ENCODE peak calls at places on chromosome 1, in four cellular contexts. Q, M, Y and C are unnamed samples. For H3K4me1, the result is how much of the 10 kb centered on the place peaks cover.

GRCh38 chr1:6646499-6647148 is 22.0 kb downstream of the THAP3 start:
- DNase-seq in Q (no peak), M (peak), Y (no peak), C (no peak)

GRCh38 chr1:180170569-180170968 is 15.9 kb downstream of the QSOX1 start:
- DNase-seq in Q (no peak), M (no peak), Y (no peak), C (peak)

GRCh38 chr1:22749503-22749902 is 38.9 kb downstream of the EPHB2 start:
- DNase-seq in Q (no peak), M (no peak), Y (no peak), C (no peak)

GRCh38 chr1:44672254-44672955 is 1.9 kb downstream of the TMEM53 start:
- DNase-seq in Q (peak), M (no peak), Y (no peak), C (no peak)

GRCh38 chr1:159188375-159188788 is 16.3 kb upstream of the ACKR1 start:
- DNase-seq in Q (peak), M (no peak), Y (peak), C (peak)

GRCh38 chr1:203075249-203076030 is 10.4 kb downstream of the MYOG start:
- DNase-seq in Q (peak), M (no peak), Y (no peak), C (peak)

GRCh38 chr1:201181323-201181722 is 9.3 kb upstream of the IGFN1 start:
- DNase-seq in Q (no peak), M (no peak), Y (no peak), C (no peak)

GRCh38 chr1:85463666-85464496 is 1.1 kb downstream of the DDAH1 start:
- DNase-seq in Q (no peak), M (peak), Y (no peak), C (no peak)

GRCh38 chr1:84780000-84780716 is 89.9 kb upstream of the SSX2IP start:
- DNase-seq in Q (no peak), M (no peak), Y (no peak), C (peak)

GRCh38 chr1:209881271-209882018 is 53.7 kb downstream of the UTP25 start:
- DNase-seq in Q (no peak), M (no peak), Y (no peak), C (no peak)

GRCh38 chr1:5338466-5338865 is 653.8 kb downstream of the NPHP4 start:
- DNase-seq in Q (no peak), M (no peak), Y (no peak), C (no peak)

GRCh38 chr1:114435088-114435715 is 75.8 kb downstream of the TRIM33 start:
- DNase-seq in Q (no peak), M (no peak), Y (no peak), C (no peak)

GRCh38 chr1:248618878-248619277 is 16.0 kb downstream of the OR2T11 start:
- DNase-seq in Q (no peak), M (peak), Y (no peak), C (no peak)

GRCh38 chr1:150954708-150955107 is 19.9 kb downstream of the CERS2 start:
- DNase-seq in Q (peak), M (no peak), Y (no peak), C (no peak)

GRCh38 chr1:42927920-42928505 is 30.7 kb downstream of the SLC2A1 start:
- DNase-seq in Q (no peak), M (no peak), Y (no peak), C (no peak)

GRCh38 chr1:215402147-215402546 is 165.0 kb upstream of the KCTD3 start:
- DNase-seq in Q (no peak), M (no peak), Y (no peak), C (no peak)

GRCh38 chr1:72000809-72001208 is 281.5 kb downstream of the NEGR1 start:
- DNase-seq in Q (no peak), M (no peak), Y (no peak), C (no peak)

GRCh38 chr1:111967067-111967690 is 22.3 kb downstream of the KCND3 start:
- DNase-seq in Q (peak), M (no peak), Y (no peak), C (no peak)

GRCh38 chr1:114270255-114271117 is 116.8 kb upstream of the SYT6 start:
- DNase-seq in Q (no peak), M (no peak), Y (no peak), C (no peak)

GRCh38 chr1:186762653-186763052 is 66.1 kb upstream of the PLA2G4A start:
- DNase-seq in Q (no peak), M (no peak), Y (no peak), C (no peak)

GRCh38 chr1:74271503-74271902 is 36.3 kb downstream of the TNNI3K start:
- DNase-seq in Q (no peak), M (no peak), Y (no peak), C (no peak)

GRCh38 chr1:27887215-27888035 is 15.1 kb downstream of the THEMIS2 start:
- DNase-seq in Q (peak), M (no peak), Y (no peak), C (peak)

GRCh38 chr1:206002160-206002559 is 1.0 kb downstream of the RAB7B start:
- DNase-seq in Q (no peak), M (no peak), Y (peak), C (no peak)

GRCh38 chr1:42747125-42747524 is 7.1 kb upstream of the CLDN19 start:
- DNase-seq in Q (peak), M (peak), Y (peak), C (no peak)

GRCh38 chr1:223820976-223821375 is 24.8 kb downstream of the TP53BP2 start:
- DNase-seq in Q (no peak), M (no peak), Y (no peak), C (no peak)

GRCh38 chr1:31714442-31715096 is 10.8 kb upstream of the COL16A1 start:
- DNase-seq in Q (peak), M (peak), Y (peak), C (peak)

GRCh38 chr1:204409878-204410763 is 1.5 kb downstream of the PPP1R15B start:
- DNase-seq in Q (no peak), M (no peak), Y (no peak), C (no peak)

GRCh38 chr1:82485591-82486369 is 685.0 kb downstream of the ADGRL2 start:
- DNase-seq in Q (no peak), M (no peak), Y (peak), C (peak)

GRCh38 chr1:228508253-228508652 is 21.1 kb downstream of the RNF187 start:
- DNase-seq in Q (no peak), M (no peak), Y (no peak), C (no peak)

GRCh38 chr1:185453496-185454192 is 136.6 kb upstream of the IVNS1ABP start:
- DNase-seq in Q (no peak), M (no peak), Y (no peak), C (no peak)

GRCh38 chr1:150389650-150390049 is 25.7 kb downstream of the RPRD2 start:
- DNase-seq in Q (no peak), M (no peak), Y (no peak), C (no peak)

DNA sequence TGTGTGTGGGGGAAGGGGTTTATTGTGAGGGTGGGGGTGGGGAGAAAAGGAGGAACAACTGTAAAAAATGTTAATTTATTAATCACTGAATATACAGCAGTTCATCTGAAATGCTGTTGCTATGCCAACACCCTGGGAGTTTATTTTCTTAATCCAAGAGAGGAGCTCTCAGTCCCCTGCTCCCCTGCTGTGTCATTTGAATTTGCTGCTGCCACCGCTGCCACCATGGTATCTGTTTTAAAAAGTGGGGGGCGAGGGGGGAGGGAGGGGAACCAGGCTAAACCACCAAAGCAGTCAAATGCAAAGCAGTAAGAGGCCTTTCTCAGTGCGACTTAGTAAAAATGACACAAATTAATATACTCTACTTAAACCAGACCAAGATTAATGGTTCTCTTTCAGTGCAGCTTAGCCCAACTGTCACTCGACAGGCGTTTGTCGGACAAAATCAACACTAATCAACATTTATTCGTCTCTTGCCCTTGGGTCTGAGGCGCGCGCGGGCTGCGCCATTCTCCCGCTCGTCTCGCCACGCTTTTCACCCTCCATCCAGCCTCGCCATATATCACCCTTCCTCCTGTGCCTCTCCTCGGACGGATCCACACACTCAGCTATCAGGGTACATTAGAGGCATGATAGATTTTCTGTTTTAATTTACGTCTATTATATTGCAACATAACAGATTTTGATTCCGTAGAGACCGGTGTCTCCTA is 76.2 kb downstream of the PBX1 start:
- DNase-seq in Q (no peak), M (no peak), Y (no peak), C (no peak)
- H3K4me1 ChIP-seq in Q (under half), M (half or more), Y (under half), C (under half)

GRCh38 chr1:19311931-19312781 is at the start of the genes AKR7A2 and SLC66A1:
- DNase-seq in Q (peak), M (peak), Y (peak), C (peak)
- TF ChIP-seq POLR2A in Q (no peak), M (peak), Y (no peak), C (peak)

GRCh38 chr1:38505950-38506349 is 353.6 kb downstream of the RRAGC start:
- DNase-seq in Q (no peak), M (no peak), Y (no peak), C (no peak)

GRCh38 chr1:38507563-38507962 is 352.0 kb downstream of the RRAGC start:
- DNase-seq in Q (no peak), M (no peak), Y (no peak), C (no peak)

GRCh38 chr1:38500352-38500751 is 359.2 kb downstream of the RRAGC start:
- DNase-seq in Q (no peak), M (peak), Y (no peak), C (no peak)

GRCh38 chr1:38500891-38501290 is 358.7 kb downstream of the RRAGC start:
- DNase-seq in Q (no peak), M (no peak), Y (no peak), C (no peak)

DNA sequence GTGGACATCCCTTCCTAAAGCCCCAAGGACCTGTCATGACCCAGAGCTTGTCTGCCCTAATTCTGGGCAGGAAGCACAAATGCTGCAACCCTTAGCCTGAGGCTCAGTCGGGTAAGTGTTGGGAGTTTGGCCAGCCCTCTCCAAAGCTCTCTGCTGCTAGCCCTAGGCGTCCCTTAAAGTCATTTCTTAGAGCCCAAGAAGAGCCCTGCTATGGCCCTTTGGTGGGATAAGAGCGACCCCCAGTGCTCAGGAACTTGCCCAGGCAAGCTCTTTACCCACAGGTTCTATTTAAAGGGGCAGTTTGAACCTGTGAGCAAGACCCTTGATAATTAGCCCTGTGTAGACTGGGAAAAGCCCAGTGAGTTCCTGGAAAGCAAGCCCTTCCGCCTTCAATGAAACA is 356.8 kb downstream of the RRAGC start:
- DNase-seq in Q (no peak), M (no peak), Y (peak), C (no peak)
- TF ChIP-seq CTCF in Q (no peak), M (no peak), Y (peak), C (no peak)

DNA sequence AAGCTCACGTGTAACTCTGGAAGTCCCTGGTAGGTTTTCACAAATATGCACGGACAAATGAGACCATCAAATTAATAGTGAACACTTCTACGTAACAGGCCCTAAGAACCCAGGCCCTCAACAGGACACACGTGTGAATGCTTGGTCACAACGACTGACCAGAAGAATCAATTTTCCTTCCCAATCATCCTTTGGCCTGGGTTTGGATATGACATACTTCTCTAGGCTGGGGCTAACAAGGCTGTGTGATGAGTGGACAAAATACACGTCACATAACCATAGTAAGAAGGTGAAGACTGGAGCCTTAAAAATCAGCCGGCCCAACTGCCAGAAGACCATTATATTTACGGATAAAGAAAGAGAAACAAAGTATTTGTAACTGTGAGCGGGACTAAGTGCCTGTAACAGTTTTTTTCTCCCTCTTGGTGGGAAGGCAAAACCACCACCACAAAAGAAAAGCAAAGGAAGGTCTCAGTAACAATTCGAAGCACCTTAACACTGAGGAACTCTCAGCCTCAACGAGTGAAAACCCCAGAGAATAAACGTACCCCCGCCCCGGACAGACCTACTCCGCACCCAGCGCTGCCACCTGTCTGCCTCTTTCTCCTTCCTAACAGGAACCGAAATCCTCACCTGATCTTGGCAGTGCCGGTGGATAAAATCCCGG is 450 bp downstream of the SDE2 start:
- DNase-seq in Q (no peak), M (peak), Y (no peak), C (no peak)
- H3K4me1 ChIP-seq in Q (half or more), M (under half), Y (under half), C (under half)

GRCh38 chr1:163395767-163396166 is 74.0 kb downstream of the NUF2 start:
- DNase-seq in Q (no peak), M (no peak), Y (no peak), C (no peak)
- TF ChIP-seq POLR2A in Q (no peak), M (no peak), Y (no peak), C (no peak)

GRCh38 chr1:178492341-178492740 is 4.4 kb downstream of the CLEC20A start:
- DNase-seq in Q (no peak), M (no peak), Y (no peak), C (no peak)
- TF ChIP-seq CTCF in Q (no peak), M (no peak), Y (no peak), C (no peak)

GRCh38 chr1:53327183-53327941 is 508 bp downstream of the LRP8 start:
- DNase-seq in Q (peak), M (peak), Y (peak), C (no peak)
- H3K4me1 ChIP-seq in Q (under half), M (under half), Y (under half), C (under half)